ENCODE peak calls at places on chromosomes 16 and 17, in eight cellular contexts. Y is NCI-H1105; U is OCI-LY7; L is HTR-8/SVneo; I is activated T-helper 1 cell treated with anti-CD3 and anti-CD28 coated beads, Interleukin-2, amount 50 U/mL, for 16 hours; H is heart right ventricle; J is astrocyte of the spinal cord; A is mucosa of descending colon. G is an unnamed sample.

GRCh38 chr17:63552211-63552610 is 1.9 kb downstream of the DCAF7 start:
- DNase-seq in Y (no peak), U (no peak), L (no peak), I (no peak), H (no peak), J (no peak), A (no peak), G (no peak)

GRCh38 chr16:73210686-73211085 is 162.8 kb upstream of the ZFHX3 start:
- DNase-seq in Y (no peak), U (no peak), L (no peak), I (no peak), H (no peak), J (no peak), A (no peak), G (no peak)

GRCh38 chr17:40310882-40311391 is 2.0 kb downstream of the RARA start:
- DNase-seq in Y (no peak), U (no peak), L (no peak), I (no peak), H (no peak), J (no peak), A (no peak), G (peak)

GRCh38 chr16:69555867-69556266 is 9.9 kb upstream of the NFAT5 start:
- DNase-seq in Y (no peak), U (no peak), L (no peak), I (no peak), H (no peak), J (no peak), A (no peak), G (no peak)

GRCh38 chr16:13335894-13336293 is 434.5 kb downstream of the SHISA9 start:
- DNase-seq in Y (no peak), U (no peak), L (no peak), I (no peak), H (no peak), J (no peak), A (no peak), G (no peak)

GRCh38 chr16:69108905-69109252 is 3.4 kb downstream of the HAS3 start:
- DNase-seq in Y (no peak), U (no peak), L (no peak), I (no peak), H (no peak), J (no peak), A (no peak), G (no peak)

GRCh38 chr17:5237541-5238016 is 2.9 kb upstream of the SCIMP start:
- DNase-seq in Y (peak), U (peak), L (peak), I (no peak), H (peak), J (peak), A (peak), G (no peak)

GRCh38 chr16:11914210-11914758 is 1.5 kb downstream of the GSPT1 start:
- DNase-seq in Y (no peak), U (peak), L (no peak), I (no peak), H (no peak), J (no peak), A (no peak), G (no peak)

GRCh38 chr17:81206166-81206565 is 16.6 kb downstream of the CEP131 start:
- DNase-seq in Y (no peak), U (no peak), L (no peak), I (no peak), H (no peak), J (no peak), A (no peak), G (no peak)

GRCh38 chr16:69309316-69309715 is 1.8 kb upstream of the VPS4A start:
- DNase-seq in Y (no peak), U (no peak), L (no peak), I (no peak), H (no peak), J (no peak), A (no peak), G (peak)

GRCh38 chr17:32491371-32492280 is 4.8 kb downstream of the CDK5R1 start:
- DNase-seq in Y (no peak), U (no peak), L (no peak), I (no peak), H (no peak), J (no peak), A (no peak), G (no peak)

G was measured in sigmoid colon.